ENCODE peak calls at places on chromosomes 4 and X, in ten cellular contexts. Z is adrenal gland, B is bronchial epithelial cell, K is epithelial cell of esophagus, X is neural progenitor cell, L is A549, U is ovary, I is heart left ventricle, D is GM13976, F is AG10803. E is an unnamed sample.

GRCh38 chr4:162839814-162840213 is 326.9 kb downstream of the NAF1 start:
- DNase-seq in X (no peak), D (no peak), L (no peak), U (no peak), K (no peak), B (no peak), I (no peak), F (no peak), Z (no peak), E (no peak)

GRCh38 chr4:7190668-7191545 is 1.4 kb upstream of the SORCS2 start:
- DNase-seq in L (no peak), I (peak; percentile 4), K (no peak), Z (no peak), X (no peak), B (no peak), F (no peak), U (peak; percentile 73), D (no peak), E (no peak)

GRCh38 chr4:71540749-71541269 is 202.0 kb downstream of the SLC4A4 start:
- DNase-seq in U (no peak), L (no peak), Z (no peak), X (no peak), D (no peak), K (no peak), F (peak; percentile 29), I (no peak), B (no peak), E (no peak)

GRCh38 chr4:123941306-123941705 is 544.7 kb downstream of the SPRY1 start:
- DNase-seq in K (no peak), L (no peak), I (no peak), Z (no peak), D (no peak), B (peak; percentile 1), X (no peak), U (no peak), F (peak; percentile 32), E (peak; percentile 17)

GRCh38 chr4:69503558-69503957 is 7.9 kb upstream of the UGT2B4 start:
- DNase-seq in B (no peak), K (no peak), I (no peak), F (no peak), Z (no peak), L (no peak), X (no peak), U (no peak), D (no peak), E (no peak)

GRCh38 chr4:168511780-168512467 is 15.1 kb downstream of the PALLD start:
- DNase-seq in Z (no peak), L (no peak), F (no peak), D (no peak), X (no peak), U (no peak), K (no peak), B (no peak), I (peak; percentile 44), E (no peak)

GRCh38 chr4:8538076-8538702 is 42.0 kb upstream of the GPR78 start:
- DNase-seq in D (no peak), F (no peak), I (no peak), Z (no peak), B (no peak), X (no peak), U (no peak), L (no peak), K (no peak), E (no peak)

GRCh38 chr4:159102623-159103405 is at the start of gene RAPGEF2:
- DNase-seq in D (peak; percentile 96), L (peak; percentile 75), Z (peak; percentile 94), I (peak; percentile 95), U (peak; percentile 92), F (peak; percentile 92), X (peak; percentile 97), K (peak; percentile 97), B (peak; percentile 87), E (peak; percentile 90)

GRCh38 chrX:152817082-152817744 is 13.3 kb downstream of the CETN2 start:
- DNase-seq in U (no peak), F (peak; percentile 37), I (no peak), Z (peak; percentile 28), K (peak; percentile 47), B (peak; percentile 36), D (no peak), L (no peak), X (peak; percentile 38), E (peak; percentile 41)

GRCh38 chrX:137352101-137352660 is 213.7 kb upstream of the ZIC3 start:
- DNase-seq in K (no peak), F (no peak), B (no peak), L (no peak), X (peak; percentile 2), I (no peak), U (no peak), Z (no peak), D (no peak), E (no peak)
- TF ChIP-seq CTCF in K (no peak), F (no peak), B (no peak), L (no peak), X (peak; percentile 30), I (no peak), U (no peak), Z (no peak), D (no peak), E (no peak)

GRCh38 chrX:68654693-68655092 is 7.2 kb downstream of the STARD8 start:
- DNase-seq in K (no peak), B (no peak), Z (no peak), U (no peak), D (no peak), X (no peak), L (no peak), I (no peak), F (no peak), E (no peak)
- TF ChIP-seq CTCF in K (no peak), B (no peak), Z (no peak), U (no peak), D (no peak), X (no peak), L (no peak), I (no peak), F (no peak), E (no peak)

DNA sequence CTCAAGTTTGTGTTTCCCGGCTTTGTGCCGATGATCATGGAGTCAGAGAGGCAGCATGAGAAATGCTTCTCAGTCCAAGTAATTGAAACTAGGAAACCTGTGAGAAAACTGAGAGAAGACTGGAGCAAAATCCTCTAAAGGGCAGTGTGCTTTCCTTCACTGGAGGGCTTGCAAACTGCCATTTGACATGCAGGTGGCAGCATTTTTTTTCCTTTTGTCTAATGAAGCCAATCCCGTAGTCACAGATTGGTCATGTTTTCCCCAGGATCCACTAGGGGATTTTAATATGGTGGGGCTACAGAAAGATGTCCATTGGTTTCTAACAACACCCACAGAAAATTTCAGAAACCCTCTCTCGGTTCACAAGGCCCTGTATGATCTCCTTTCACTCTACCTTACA is 117.4 kb upstream of the NUDT10 start:
- DNase-seq in X (peak; percentile 25), L (no peak), U (no peak), Z (no peak), K (no peak), I (no peak), D (no peak), F (no peak), B (peak; percentile 0), E (no peak)
- TF ChIP-seq CTCF in X (peak; percentile 44), L (no peak), U (no peak), Z (no peak), K (no peak), I (no peak), D (no peak), F (no peak), B (no peak), E (no peak)

DNA sequence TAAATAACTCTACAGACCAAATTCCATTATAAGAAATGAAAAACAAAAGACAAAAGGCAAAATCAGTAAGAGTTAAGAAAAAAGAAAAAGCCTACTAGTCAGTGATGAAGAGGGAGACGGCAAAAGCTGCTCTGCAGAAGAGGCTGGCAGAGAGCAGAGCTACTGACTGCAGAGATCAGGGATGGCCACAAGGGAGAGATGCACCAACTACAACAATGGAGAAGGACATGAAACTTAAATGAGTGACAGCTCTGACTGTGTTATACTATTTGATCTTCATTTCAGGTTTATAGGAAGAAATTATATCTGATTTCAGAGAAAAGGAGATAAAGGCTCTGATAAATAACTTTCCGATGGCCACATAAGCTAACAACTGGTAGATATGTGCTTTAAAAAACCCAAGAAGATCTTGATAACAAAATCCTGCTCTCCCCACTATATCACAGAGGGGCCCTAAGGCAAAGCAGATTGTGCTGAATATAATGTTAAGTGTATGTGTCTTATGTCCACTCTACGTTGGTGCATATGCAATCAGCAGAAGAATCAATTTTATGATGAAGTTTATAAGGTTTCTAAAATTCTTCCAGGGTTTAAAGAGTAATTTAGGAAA is 58.4 kb upstream of the COX18 start:
- DNase-seq in X (peak; percentile 18), D (peak; percentile 11), Z (no peak), L (peak; percentile 8), U (no peak), K (peak; percentile 39), B (peak; percentile 12), F (peak; percentile 11), I (no peak), E (peak; percentile 13)
- TF ChIP-seq CTCF in X (peak; percentile 38), D (no peak), Z (peak; percentile 26), L (peak; percentile 7), U (no peak), K (peak; percentile 50), B (peak; percentile 22), F (peak; percentile 37), I (peak; percentile 46), E (peak; percentile 53)

GRCh38 chr4:164210377-164210776 is 543.6 kb upstream of the SMIM31 start:
- DNase-seq in K (no peak), L (no peak), Z (no peak), D (no peak), U (no peak), B (peak; percentile 30), F (no peak), X (no peak), I (no peak), E (no peak)

GRCh38 chr4:164204434-164204833 is 549.5 kb upstream of the SMIM31 start:
- DNase-seq in Z (no peak), K (peak; percentile 79), X (no peak), U (no peak), I (no peak), D (no peak), F (peak; percentile 13), B (peak; percentile 87), L (no peak), E (no peak)

GRCh38 chr4:164203476-164203875 is 550.5 kb upstream of the SMIM31 start:
- DNase-seq in U (no peak), B (no peak), Z (no peak), I (no peak), F (no peak), K (no peak), D (no peak), L (no peak), X (no peak), E (no peak)

GRCh38 chr4:164212134-164212533 is 541.8 kb upstream of the SMIM31 start:
- DNase-seq in B (peak; percentile 80), X (no peak), L (no peak), F (no peak), Z (no peak), I (no peak), K (peak; percentile 83), U (no peak), D (no peak), E (no peak)

DNA sequence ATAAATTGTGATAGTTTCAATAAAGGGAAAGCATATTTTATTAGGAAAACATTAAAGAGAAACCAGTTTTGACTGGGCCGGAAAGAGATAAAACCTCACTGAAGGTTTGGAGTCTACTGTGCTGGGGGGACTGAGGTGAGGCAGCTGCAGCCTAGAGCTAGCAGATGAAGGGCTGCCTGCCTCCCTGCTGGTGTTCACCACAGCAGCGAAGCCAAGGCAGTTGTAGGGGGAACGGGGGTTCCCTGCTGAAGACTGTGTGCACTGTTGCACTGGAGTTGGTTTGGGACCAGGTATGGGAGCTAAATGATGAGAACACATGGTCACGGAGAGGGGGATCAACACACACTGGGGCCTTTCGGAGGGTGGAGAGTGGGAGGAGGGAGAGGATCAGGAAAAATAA is 546.5 kb upstream of the SMIM31 start:
- DNase-seq in U (no peak), I (no peak), K (no peak), L (no peak), X (peak; percentile 22), B (no peak), Z (no peak), D (no peak), F (no peak), E (no peak)
- TF ChIP-seq CTCF in U (no peak), I (no peak), K (no peak), L (no peak), X (no peak), B (no peak), Z (no peak), D (no peak), F (no peak), E (no peak)